ENCODE peak calls at places on chromosomes 16 and 17, in nine cellular contexts. R is H9, B is NCI-H1417, U is mucosa of gallbladder, C is fibroblast of villous mesenchyme, Z is cardiac septum, W is ELF-1, P is substantia nigra, E is choroid plexus epithelial cell. F is an unnamed sample.

GRCh38 chr17:21285164-21286065 is 904 bp downstream of the MAP2K3 start:
- DNase-seq in R (no peak), B (peak), U (peak), C (peak), Z (no peak), W (peak), P (peak), E (peak), F (peak)

GRCh38 chr16:1466968-1467521 is 7.8 kb downstream of the CLCN7 start:
- DNase-seq in R (no peak), B (no peak), U (no peak), C (no peak), Z (no peak), W (no peak), P (no peak), E (peak), F (no peak)

GRCh38 chr17:29962656-29963055 is 21.2 kb downstream of the EFCAB5 start:
- DNase-seq in R (no peak), B (no peak), U (no peak), C (no peak), Z (no peak), W (no peak), P (no peak), E (no peak), F (no peak)

GRCh38 chr17:19904924-19905323 is 37.2 kb upstream of the ULK2 start:
- DNase-seq in R (no peak), B (no peak), U (peak), C (no peak), Z (no peak), W (no peak), P (peak), E (no peak), F (no peak)

GRCh38 chr17:77842906-77843249 is 115.6 kb upstream of the TNRC6C start:
- DNase-seq in R (no peak), B (no peak), U (no peak), C (no peak), Z (peak), W (no peak), P (no peak), E (no peak), F (no peak)

GRCh38 chr16:66247516-66248089 is 118.9 kb upstream of the CDH5 start:
- DNase-seq in R (no peak), B (no peak), U (peak), C (peak), Z (no peak), W (no peak), P (no peak), E (peak), F (peak)

GRCh38 chr17:30969989-30970680 is 704 bp upstream of the RNF135 start:
- DNase-seq in R (peak), B (peak), U (no peak), C (no peak), Z (no peak), W (peak), P (no peak), E (peak), F (peak)

GRCh38 chr16:66899945-66900688 is 18.6 kb downstream of the CDH16 start:
- DNase-seq in R (no peak), B (peak), U (peak), C (peak), Z (no peak), W (peak), P (peak), E (peak), F (peak)

GRCh38 chr16:29971304-29971703 is 2.4 kb upstream of the TAOK2 start:
- DNase-seq in R (no peak), B (no peak), U (no peak), C (no peak), Z (peak), W (no peak), P (no peak), E (no peak), F (no peak)

GRCh38 chr16:89707695-89708094 is 6.2 kb upstream of the SPATA2L start:
- DNase-seq in R (no peak), B (no peak), U (no peak), C (no peak), Z (no peak), W (no peak), P (no peak), E (no peak), F (no peak)

GRCh38 chr17:35892091-35892637 is 12.0 kb upstream of the CCL5 start:
- DNase-seq in R (no peak), B (no peak), U (no peak), C (peak), Z (no peak), W (no peak), P (no peak), E (peak), F (no peak)

GRCh38 chr16:29775742-29776408 is 2.2 kb upstream of the ZG16 start:
- DNase-seq in R (no peak), B (no peak), U (no peak), C (peak), Z (no peak), W (peak), P (no peak), E (peak), F (peak)

GRCh38 chr17:3667366-3668278 is 756 bp downstream of the TAX1BP3 start:
- DNase-seq in R (peak), B (no peak), U (peak), C (peak), Z (peak), W (peak), P (peak), E (peak), F (peak)

GRCh38 chr17:73341350-73342056 is 29.7 kb upstream of the CDC42EP4 start:
- DNase-seq in R (no peak), B (no peak), U (no peak), C (no peak), Z (no peak), W (no peak), P (no peak), E (no peak), F (peak)

GRCh38 chr16:30000768-30001631 is 5.0 kb downstream of the INO80E start:
- DNase-seq in R (peak), B (no peak), U (no peak), C (no peak), Z (no peak), W (no peak), P (no peak), E (no peak), F (no peak)

GRCh38 chr17:14038206-14038605 is 31.1 kb upstream of the COX10 start:
- DNase-seq in R (no peak), B (no peak), U (no peak), C (peak), Z (no peak), W (peak), P (no peak), E (peak), F (no peak)

GRCh38 chr17:51354908-51355307 is 94.6 kb downstream of the UTP18 start:
- DNase-seq in R (no peak), B (peak), U (no peak), C (no peak), Z (no peak), W (no peak), P (no peak), E (no peak), F (peak)

GRCh38 chr16:80583466-80583865 is 42.7 kb downstream of the DYNLRB2 start:
- DNase-seq in R (no peak), B (no peak), U (no peak), C (peak), Z (no peak), W (no peak), P (peak), E (peak), F (no peak)

GRCh38 chr17:78166416-78166815 is 2.0 kb upstream of the SYNGR2 start:
- DNase-seq in R (no peak), B (peak), U (no peak), C (no peak), Z (no peak), W (no peak), P (no peak), E (no peak), F (peak)

GRCh38 chr17:7846765-7847661 is 7.9 kb upstream of the TMEM88 start:
- DNase-seq in R (peak), B (no peak), U (no peak), C (no peak), Z (no peak), W (no peak), P (no peak), E (no peak), F (no peak)

GRCh38 chr17:27247071-27247957 is 46.6 kb upstream of the WSB1 start:
- DNase-seq in R (no peak), B (no peak), U (peak), C (peak), Z (peak), W (no peak), P (peak), E (peak), F (peak)

GRCh38 chr17:63029520-63029919 is 63.5 kb downstream of the TANC2 start:
- DNase-seq in R (no peak), B (no peak), U (no peak), C (no peak), Z (no peak), W (no peak), P (no peak), E (peak), F (no peak)

GRCh38 chr16:67883146-67883871 is 1.4 kb upstream of the NRN1L start:
- DNase-seq in R (no peak), B (no peak), U (no peak), C (no peak), Z (peak), W (peak), P (no peak), E (no peak), F (no peak)

GRCh38 chr17:48051706-48052486 is 3.7 kb downstream of the NFE2L1 start:
- DNase-seq in R (no peak), B (no peak), U (peak), C (peak), Z (peak), W (peak), P (no peak), E (peak), F (peak)